ENCODE peak calls at places on chromosomes 3 and 15, in seven cellular contexts. One of them, this sample, is unnamed.

GRCh38 chr3:142180761-142181362 is 31.5 kb upstream of the TFDP2 start:
- DNase-seq in lung: no peak
- DNase-seq in IMR-90: peak; percentile 34
- DNase-seq in HCT116: peak; percentile 4
- DNase-seq in Peyer's patch: no peak
- DNase-seq in AG04450: no peak
- DNase-seq in breast epithelium: no peak
- DNase-seq in this sample: peak; percentile 34

GRCh38 chr3:74501001-74501400 is 113.5 kb downstream of the CNTN3 start:
- DNase-seq in lung: no peak
- DNase-seq in IMR-90: no peak
- DNase-seq in HCT116: no peak
- DNase-seq in Peyer's patch: no peak
- DNase-seq in AG04450: no peak
- DNase-seq in breast epithelium: no peak
- DNase-seq in this sample: no peak

GRCh38 chr3:189710620-189711388 is 79.6 kb downstream of the TP63 start:
- DNase-seq in lung: peak; percentile 30
- DNase-seq in IMR-90: peak; percentile 99
- DNase-seq in HCT116: no peak
- DNase-seq in Peyer's patch: no peak
- DNase-seq in AG04450: peak; percentile 94
- DNase-seq in breast epithelium: peak; percentile 47
- DNase-seq in this sample: no peak

GRCh38 chr15:72688697-72689096 is 2.7 kb downstream of the BBS4 start:
- DNase-seq in lung: no peak
- DNase-seq in IMR-90: no peak
- DNase-seq in HCT116: no peak
- DNase-seq in Peyer's patch: no peak
- DNase-seq in AG04450: no peak
- DNase-seq in breast epithelium: no peak
- DNase-seq in this sample: no peak

GRCh38 chr15:65312400-65312916 is 8.0 kb downstream of the RNU5B-1 start:
- DNase-seq in lung: no peak
- DNase-seq in IMR-90: no peak
- DNase-seq in HCT116: no peak
- DNase-seq in Peyer's patch: no peak
- DNase-seq in AG04450: no peak
- DNase-seq in breast epithelium: no peak
- DNase-seq in this sample: no peak

GRCh38 chr3:58688563-58688962 is 22.0 kb upstream of the FAM3D start:
- DNase-seq in lung: no peak
- DNase-seq in IMR-90: no peak
- DNase-seq in HCT116: no peak
- DNase-seq in Peyer's patch: no peak
- DNase-seq in AG04450: no peak
- DNase-seq in breast epithelium: no peak
- DNase-seq in this sample: no peak

GRCh38 chr15:73932381-73933191 is 6.3 kb downstream of the LOXL1 start:
- DNase-seq in lung: no peak
- DNase-seq in IMR-90: no peak
- DNase-seq in HCT116: no peak
- DNase-seq in Peyer's patch: no peak
- DNase-seq in AG04450: no peak
- DNase-seq in breast epithelium: no peak
- DNase-seq in this sample: no peak

GRCh38 chr3:195714380-195715011 is 6.3 kb upstream of the MUC20 start:
- DNase-seq in lung: no peak
- DNase-seq in IMR-90: no peak
- DNase-seq in HCT116: no peak
- DNase-seq in Peyer's patch: no peak
- DNase-seq in AG04450: no peak
- DNase-seq in breast epithelium: no peak
- DNase-seq in this sample: no peak

GRCh38 chr15:80852676-80853075 is 73.5 kb downstream of the CEMIP start:
- DNase-seq in lung: peak; percentile 49
- DNase-seq in IMR-90: no peak
- DNase-seq in HCT116: no peak
- DNase-seq in Peyer's patch: no peak
- DNase-seq in AG04450: no peak
- DNase-seq in breast epithelium: no peak
- DNase-seq in this sample: no peak

GRCh38 chr3:52670621-52671521 is 14.8 kb downstream of the PBRM1 start:
- DNase-seq in lung: peak; percentile 33
- DNase-seq in IMR-90: peak; percentile 100
- DNase-seq in HCT116: peak; percentile 96
- DNase-seq in Peyer's patch: no peak
- DNase-seq in AG04450: peak; percentile 99
- DNase-seq in breast epithelium: no peak
- DNase-seq in this sample: no peak

GRCh38 chr3:27767000-27767399 is 44.9 kb upstream of the EOMES start:
- DNase-seq in lung: no peak
- DNase-seq in IMR-90: no peak
- DNase-seq in HCT116: no peak
- DNase-seq in Peyer's patch: no peak
- DNase-seq in AG04450: no peak
- DNase-seq in breast epithelium: no peak
- DNase-seq in this sample: no peak

GRCh38 chr15:49832421-49832980 is 211.7 kb downstream of the DTWD1 start:
- DNase-seq in lung: no peak
- DNase-seq in IMR-90: no peak
- DNase-seq in HCT116: no peak
- DNase-seq in Peyer's patch: no peak
- DNase-seq in AG04450: no peak
- DNase-seq in breast epithelium: no peak
- DNase-seq in this sample: no peak

GRCh38 chr3:15305366-15305844 is 27.0 kb downstream of the SH3BP5 start:
- DNase-seq in lung: no peak
- DNase-seq in IMR-90: peak; percentile 49
- DNase-seq in HCT116: peak; percentile 31
- DNase-seq in Peyer's patch: no peak
- DNase-seq in AG04450: no peak
- DNase-seq in breast epithelium: no peak
- DNase-seq in this sample: no peak

GRCh38 chr15:74433592-74434259 is at the start of gene SEMA7A:
- DNase-seq in lung: peak; percentile 70
- DNase-seq in IMR-90: peak; percentile 71
- DNase-seq in HCT116: peak; percentile 34
- DNase-seq in Peyer's patch: peak; percentile 85
- DNase-seq in AG04450: no peak
- DNase-seq in breast epithelium: peak; percentile 54
- DNase-seq in this sample: peak; percentile 83

GRCh38 chr3:42844815-42845214 is 30.9 kb downstream of the CYP8B1 start:
- DNase-seq in lung: no peak
- DNase-seq in IMR-90: no peak
- DNase-seq in HCT116: no peak
- DNase-seq in Peyer's patch: no peak
- DNase-seq in AG04450: no peak
- DNase-seq in breast epithelium: no peak
- DNase-seq in this sample: no peak

GRCh38 chr3:42847731-42848130 is 27.9 kb downstream of the CYP8B1 start:
- DNase-seq in lung: no peak
- DNase-seq in IMR-90: no peak
- DNase-seq in HCT116: no peak
- DNase-seq in Peyer's patch: no peak
- DNase-seq in AG04450: no peak
- DNase-seq in breast epithelium: no peak
- DNase-seq in this sample: no peak

GRCh38 chr3:42846682-42847522 is 28.8 kb downstream of the CYP8B1 start:
- DNase-seq in lung: peak; percentile 38
- DNase-seq in IMR-90: no peak
- DNase-seq in HCT116: no peak
- DNase-seq in Peyer's patch: peak; percentile 78
- DNase-seq in AG04450: no peak
- DNase-seq in breast epithelium: no peak
- DNase-seq in this sample: no peak

GRCh38 chr3:42841332-42841731 is 32.1 kb downstream of the ACKR2 start:
- DNase-seq in lung: no peak
- DNase-seq in IMR-90: no peak
- DNase-seq in HCT116: no peak
- DNase-seq in Peyer's patch: no peak
- DNase-seq in AG04450: no peak
- DNase-seq in breast epithelium: no peak
- DNase-seq in this sample: no peak

GRCh38 chr3:42843730-42844713 is 31.7 kb downstream of the CYP8B1 start:
- DNase-seq in lung: no peak
- DNase-seq in IMR-90: no peak
- DNase-seq in HCT116: no peak
- DNase-seq in Peyer's patch: no peak
- DNase-seq in AG04450: no peak
- DNase-seq in breast epithelium: no peak
- DNase-seq in this sample: no peak
- H3K27ac ChIP-seq in lung: peak overlapping the region; percentile 55
- H3K27ac ChIP-seq in IMR-90: no peak overlapping the region
- H3K27ac ChIP-seq in HCT116: no peak overlapping the region
- H3K27ac ChIP-seq in Peyer's patch: no peak overlapping the region
- H3K27ac ChIP-seq in AG04450: no peak overlapping the region
- H3K27ac ChIP-seq in breast epithelium: peak overlapping the region; percentile 76
- H3K27ac ChIP-seq in this sample: peak overlapping the region; percentile 52

DNA sequence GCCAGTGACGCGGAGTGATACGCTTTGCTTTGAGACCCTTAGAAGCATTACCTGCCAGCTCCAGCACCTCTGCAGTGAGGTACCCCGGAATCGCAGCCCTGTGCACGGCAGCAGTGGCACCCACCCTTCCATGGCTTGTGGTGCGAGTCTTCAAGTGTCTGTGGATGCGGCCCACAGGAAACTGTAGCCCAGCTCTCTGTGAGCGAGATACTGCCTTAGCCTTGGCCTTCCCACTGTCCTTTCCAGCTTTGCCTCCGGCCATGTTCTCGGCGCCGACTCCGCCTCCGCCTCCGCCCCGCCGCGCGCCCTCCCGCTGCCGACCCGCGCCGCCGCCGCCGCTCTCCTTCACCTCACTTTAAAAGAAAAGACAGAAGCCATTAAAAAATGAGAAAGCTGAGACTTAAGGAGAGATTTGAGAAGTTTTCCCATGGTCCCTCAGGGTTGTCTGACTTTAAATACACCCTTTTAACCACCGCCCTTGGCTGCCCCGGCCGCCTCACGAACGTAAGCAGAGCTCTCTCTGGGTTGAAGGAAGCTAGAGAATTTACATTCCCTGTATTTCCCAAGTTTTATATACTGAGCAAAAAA is 78.5 kb upstream of the FAM174B start:
- DNase-seq in lung: peak; percentile 35
- DNase-seq in IMR-90: peak; percentile 11
- DNase-seq in HCT116: no peak
- DNase-seq in Peyer's patch: no peak
- DNase-seq in AG04450: no peak
- DNase-seq in breast epithelium: no peak
- DNase-seq in this sample: no peak
- H3K27ac ChIP-seq in lung: peak overlapping the region; percentile 78
- H3K27ac ChIP-seq in IMR-90: peak overlapping the region; percentile 55
- H3K27ac ChIP-seq in HCT116: no peak overlapping the region
- H3K27ac ChIP-seq in Peyer's patch: no peak overlapping the region
- H3K27ac ChIP-seq in AG04450: no peak overlapping the region
- H3K27ac ChIP-seq in breast epithelium: peak overlapping the region; percentile 32
- H3K27ac ChIP-seq in this sample: peak overlapping the region; percentile 58

GRCh38 chr3:4356225-4356540 is 53.0 kb downstream of the SETMAR start:
- DNase-seq in lung: no peak
- DNase-seq in IMR-90: no peak
- DNase-seq in HCT116: no peak
- DNase-seq in Peyer's patch: no peak
- DNase-seq in AG04450: no peak
- DNase-seq in breast epithelium: no peak
- DNase-seq in this sample: no peak

GRCh38 chr3:4351164-4351855 is 48.1 kb downstream of the SETMAR start:
- DNase-seq in lung: no peak
- DNase-seq in IMR-90: peak; percentile 36
- DNase-seq in HCT116: no peak
- DNase-seq in Peyer's patch: no peak
- DNase-seq in AG04450: no peak
- DNase-seq in breast epithelium: no peak
- DNase-seq in this sample: no peak

GRCh38 chr3:4355401-4356224 is 52.4 kb downstream of the SETMAR start:
- DNase-seq in lung: no peak
- DNase-seq in IMR-90: no peak
- DNase-seq in HCT116: no peak
- DNase-seq in Peyer's patch: no peak
- DNase-seq in AG04450: no peak
- DNase-seq in breast epithelium: no peak
- DNase-seq in this sample: peak; percentile 48

GRCh38 chr3:4351872-4352271 is 48.7 kb downstream of the SETMAR start:
- DNase-seq in lung: no peak
- DNase-seq in IMR-90: no peak
- DNase-seq in HCT116: no peak
- DNase-seq in Peyer's patch: no peak
- DNase-seq in AG04450: no peak
- DNase-seq in breast epithelium: no peak
- DNase-seq in this sample: no peak

DNA sequence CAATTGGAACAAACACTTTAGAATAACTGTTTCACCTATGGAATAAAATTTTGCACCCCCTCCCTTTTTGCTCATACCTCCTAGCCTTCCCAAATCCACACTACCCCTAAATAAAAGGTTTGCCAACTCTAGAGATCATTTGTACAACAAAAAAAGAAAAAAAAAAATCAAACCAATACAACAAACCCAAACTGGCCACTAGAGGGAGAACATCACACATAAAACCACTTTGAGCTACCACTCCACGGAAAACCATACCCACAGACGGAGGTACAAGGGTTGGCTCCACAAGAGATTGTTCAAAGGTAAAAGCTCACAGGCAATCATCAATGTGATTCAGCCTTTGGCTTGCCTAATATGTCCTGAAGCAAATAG is 47.6 kb downstream of the SETMAR start:
- DNase-seq in lung: no peak
- DNase-seq in IMR-90: peak; percentile 69
- DNase-seq in HCT116: peak; percentile 37
- DNase-seq in Peyer's patch: peak; percentile 38
- DNase-seq in AG04450: peak; percentile 47
- DNase-seq in breast epithelium: no peak
- DNase-seq in this sample: no peak
- H3K27ac ChIP-seq in lung: no peak overlapping the region
- H3K27ac ChIP-seq in IMR-90: no peak overlapping the region
- H3K27ac ChIP-seq in HCT116: no peak overlapping the region
- H3K27ac ChIP-seq in Peyer's patch: no peak overlapping the region
- H3K27ac ChIP-seq in AG04450: no peak overlapping the region
- H3K27ac ChIP-seq in breast epithelium: peak overlapping the region; percentile 4
- H3K27ac ChIP-seq in this sample: peak overlapping the region; percentile 77

DNA sequence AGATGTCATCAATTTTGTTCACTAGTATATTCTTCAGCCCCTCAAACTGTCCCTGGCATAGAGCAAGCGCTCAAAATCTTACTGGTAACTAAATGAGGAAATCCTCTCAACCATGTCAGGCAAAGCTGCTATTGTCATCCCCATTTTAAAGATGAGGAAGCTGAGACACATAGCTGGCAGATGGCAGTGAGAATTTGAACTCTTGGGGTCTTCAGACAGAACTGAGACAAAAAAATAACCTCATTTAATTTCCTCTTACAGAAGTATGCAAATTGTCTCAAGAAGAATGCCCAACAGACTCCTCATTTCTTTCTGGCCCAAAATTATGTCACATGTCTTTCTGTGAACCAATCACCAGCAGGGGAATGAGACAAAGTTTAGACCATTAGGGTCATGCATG is 40.2 kb upstream of the LYZL4 start:
- DNase-seq in lung: no peak
- DNase-seq in IMR-90: no peak
- DNase-seq in HCT116: no peak
- DNase-seq in Peyer's patch: no peak
- DNase-seq in AG04450: no peak
- DNase-seq in breast epithelium: no peak
- DNase-seq in this sample: no peak
- H3K27ac ChIP-seq in lung: no peak overlapping the region
- H3K27ac ChIP-seq in IMR-90: no peak overlapping the region
- H3K27ac ChIP-seq in HCT116: no peak overlapping the region
- H3K27ac ChIP-seq in Peyer's patch: no peak overlapping the region
- H3K27ac ChIP-seq in AG04450: no peak overlapping the region
- H3K27ac ChIP-seq in breast epithelium: no peak overlapping the region
- H3K27ac ChIP-seq in this sample: no peak overlapping the region